ENCODE peak calls at places on chromosomes 5 and 9, in nine cellular contexts. O is HEK293T, G is DMS153, D is globus pallidus, E is KBM-7, M is PC-3, F is MCF 10A, X is putamen, K is HT-29. T is an unnamed sample.

GRCh38 chr5:126561908-126562307 is 33.1 kb downstream of the ALDH7A1 start:
- DNase-seq in X (no peak), D (no peak), G (no peak), F (peak), K (peak), O (no peak), E (no peak), M (peak), T (peak)

GRCh38 chr9:110099236-110099741 is 108.7 kb downstream of the C9orf152 start:
- DNase-seq in M (peak), X (no peak), G (peak), O (no peak), F (peak), D (no peak), E (no peak), K (no peak), T (peak)

GRCh38 chr9:130039504-130040147 is 3.4 kb downstream of the FNBP1 start:
- DNase-seq in M (peak), E (peak), F (no peak), D (no peak), G (no peak), X (no peak), O (no peak), K (no peak), T (peak)

GRCh38 chr5:75616286-75616810 is 5.1 kb downstream of the ANKDD1B start:
- DNase-seq in D (no peak), X (no peak), G (no peak), M (no peak), E (no peak), K (no peak), O (peak), F (no peak), T (no peak)

GRCh38 chr5:16615737-16616535 is 861 bp downstream of the RETREG1 start:
- DNase-seq in K (no peak), M (peak), G (no peak), D (no peak), X (no peak), F (peak), E (no peak), O (no peak), T (no peak)

GRCh38 chr5:132787076-132787475 is 10.0 kb upstream of the SEPTIN8 start:
- DNase-seq in M (no peak), E (no peak), O (no peak), K (no peak), X (no peak), F (no peak), G (no peak), D (no peak), T (no peak)

GRCh38 chr5:167573274-167574127 is 717.9 kb upstream of the WWC1 start:
- DNase-seq in E (no peak), O (no peak), M (no peak), D (no peak), G (no peak), F (peak), K (no peak), X (peak), T (no peak)

GRCh38 chr9:137205126-137206069 is at the start of the genes NDOR1 and TMEM203:
- DNase-seq in G (no peak), X (peak), M (peak), D (peak), K (peak), E (peak), O (peak), F (peak), T (peak)

GRCh38 chr5:2991884-2992283 is 240.4 kb upstream of the IRX2 start:
- DNase-seq in F (no peak), E (no peak), K (no peak), O (no peak), M (no peak), D (no peak), G (peak), X (no peak), T (no peak)